ENCODE peak calls at places on chromosomes 4 and X, in four cellular contexts. G, I, J and Q are unnamed samples.

GRCh38 chrX:133973704-133974103 is 11.7 kb downstream of the GPC3 start:
- DNase-seq in G (no peak), I (no peak), J (no peak), Q (no peak)

GRCh38 chr4:102356562-102357202 is 11.4 kb upstream of the SLC39A8 start:
- DNase-seq in G (no peak), I (no peak), J (no peak), Q (no peak)

GRCh38 chr4:180675368-180675675 is 1567.9 kb upstream of the TENM3 start:
- DNase-seq in G (no peak), I (no peak), J (no peak), Q (no peak)

GRCh38 chr4:188008377-188008776 is 12.8 kb downstream of the ZFP42 start:
- DNase-seq in G (no peak), I (peak; percentile 45), J (no peak), Q (no peak)

GRCh38 chr4:146255874-146256273 is 41.5 kb downstream of the REELD1 start:
- DNase-seq in G (no peak), I (peak; percentile 68), J (no peak), Q (no peak)

GRCh38 chrX:118183606-118184005 is 67.0 kb upstream of the KLHL13 start:
- DNase-seq in G (no peak), I (no peak), J (no peak), Q (no peak)

GRCh38 chr4:78937837-78938236 is 1.4 kb downstream of the PAQR3 start:
- DNase-seq in G (no peak), I (no peak), J (no peak), Q (no peak)

GRCh38 chr4:136680271-136680670 is 852.0 kb downstream of the PCDH18 start:
- DNase-seq in G (no peak), I (peak; percentile 2), J (no peak), Q (no peak)

GRCh38 chr4:39406763-39407583 is at the start of gene KLB:
- DNase-seq in G (no peak), I (no peak), J (no peak), Q (no peak)

GRCh38 chr4:24988776-24989175 is 42.0 kb downstream of the LGI2 start:
- DNase-seq in G (no peak), I (no peak), J (no peak), Q (no peak)

GRCh38 chr4:74374128-74374527 is 9.2 kb downstream of the EREG start:
- DNase-seq in G (no peak), I (no peak), J (no peak), Q (no peak)

GRCh38 chr4:176769519-176769918 is 23.2 kb downstream of the VEGFC start:
- DNase-seq in G (no peak), I (peak; percentile 95), J (no peak), Q (no peak)

DNA sequence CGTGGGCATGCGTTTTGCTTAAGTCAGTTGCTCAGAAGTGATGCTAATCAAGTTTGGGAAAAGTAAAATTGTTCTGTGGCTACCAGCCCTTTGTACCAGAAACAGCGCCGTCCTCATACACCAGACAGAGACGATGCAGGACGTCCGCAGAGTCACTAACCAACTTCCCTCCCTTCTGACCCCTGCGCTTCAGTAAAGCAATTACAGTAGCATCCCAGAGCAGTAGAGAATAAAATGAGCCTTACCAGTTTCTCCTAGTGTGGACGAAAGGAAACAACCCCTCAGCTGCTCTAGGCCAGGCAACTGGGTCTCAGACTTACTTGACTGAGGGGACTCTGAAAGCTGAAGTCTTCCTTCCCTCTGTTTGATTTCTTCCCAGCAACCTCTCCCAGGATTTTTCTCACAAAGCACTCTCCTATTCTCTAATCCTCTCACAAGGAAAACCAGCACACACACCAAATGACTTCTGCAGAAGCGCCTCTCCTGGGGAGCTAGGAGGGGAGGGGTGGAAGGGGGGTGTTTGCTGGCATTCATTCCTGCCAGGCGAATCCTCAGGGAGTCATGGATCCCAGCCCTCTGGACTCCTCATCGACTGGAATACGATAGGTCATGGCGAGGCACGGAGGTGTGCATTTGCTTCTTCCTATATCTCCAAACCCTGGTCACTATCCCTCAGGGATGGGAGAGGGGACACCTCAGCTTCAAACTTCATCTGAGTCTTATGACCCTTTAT is 56.0 kb upstream of the MID1 start:
- DNase-seq in G (no peak), I (no peak), J (no peak), Q (no peak)
- TF ChIP-seq CTCF in G (no peak), I (no peak), J (no peak), Q (no peak)

DNA sequence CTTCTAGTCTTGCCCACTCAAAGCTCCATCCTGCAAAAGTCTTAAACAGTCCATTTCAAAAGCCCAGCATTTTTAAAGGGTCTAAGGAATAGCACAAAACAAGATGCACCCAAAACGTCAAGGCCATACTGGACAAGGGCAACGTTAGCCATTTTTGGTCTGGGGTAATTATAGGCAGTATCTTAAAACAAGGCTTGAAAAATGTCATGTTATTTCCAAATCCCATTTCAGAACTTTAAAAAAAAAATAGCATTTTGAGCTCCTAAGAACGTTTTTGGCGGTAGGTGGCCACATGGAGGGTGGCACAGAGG is 584 bp upstream of the TMEM165 start:
- DNase-seq in G (no peak), I (no peak), J (no peak), Q (no peak)
- TF ChIP-seq CTCF in G (no peak), I (no peak), J (no peak), Q (no peak)

GRCh38 chrX:72295745-72296144 is 10.0 kb downstream of the CITED1 start:
- DNase-seq in G (no peak), I (no peak), J (no peak), Q (no peak)

GRCh38 chrX:72296991-72297390 is 8.7 kb downstream of the CITED1 start:
- DNase-seq in G (no peak), I (no peak), J (no peak), Q (no peak)

GRCh38 chrX:72299891-72300630 is 5.7 kb downstream of the CITED1 start:
- DNase-seq in G (no peak), I (no peak), J (no peak), Q (no peak)

GRCh38 chrX:72301781-72302180 is 3.9 kb downstream of the CITED1 start:
- DNase-seq in G (no peak), I (no peak), J (no peak), Q (no peak)

DNA sequence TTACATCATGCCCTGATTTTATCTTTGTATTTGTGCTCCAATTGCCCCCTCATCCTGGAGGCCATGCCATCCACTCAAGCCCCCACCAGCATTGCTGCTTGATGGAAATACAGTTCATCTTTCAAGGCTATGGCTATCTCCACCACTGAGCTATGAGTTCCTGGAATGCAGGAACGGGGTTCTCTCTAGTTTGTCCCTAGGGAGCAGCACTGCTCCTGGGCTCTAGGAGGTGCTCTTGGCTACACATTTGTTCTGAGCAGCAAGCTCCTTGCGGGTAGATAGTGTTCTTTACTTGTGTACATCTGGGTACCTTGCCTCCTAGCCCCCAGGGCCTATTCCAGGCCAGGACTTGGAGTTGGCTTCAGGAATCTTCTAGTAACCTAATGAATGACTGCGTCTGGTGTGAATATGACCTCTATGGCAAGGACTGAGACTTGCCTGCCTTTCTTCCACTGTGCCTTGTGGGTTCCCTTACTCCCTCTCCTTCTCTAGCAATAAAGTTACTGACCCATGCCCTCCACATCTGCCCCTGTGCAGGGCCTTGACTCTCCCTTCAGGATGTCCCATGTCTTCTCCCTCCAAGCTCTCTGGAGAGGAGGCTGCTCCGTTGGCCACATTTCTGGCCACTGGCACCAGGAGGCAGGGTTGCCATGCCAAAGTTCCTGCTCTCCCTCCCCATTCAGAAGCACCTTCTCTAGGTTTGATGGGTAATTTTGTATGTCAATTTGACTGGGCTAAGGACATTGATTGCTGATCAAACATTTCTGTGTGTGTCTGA is 7.6 kb downstream of the CITED1 start:
- DNase-seq in G (no peak), I (no peak), J (no peak), Q (peak; percentile 14)
- TF ChIP-seq CTCF in G (peak; percentile 40), I (peak; percentile 40), J (no peak), Q (no peak)

GRCh38 chr4:101232074-101232776 is 115.1 kb downstream of the PPP3CA start:
- DNase-seq in G (no peak), I (peak; percentile 77), J (no peak), Q (peak; percentile 53)
- TF ChIP-seq CTCF in G (no peak), I (no peak), J (no peak), Q (no peak)